ENCODE peak calls at places on chromosome 22, in nine cellular contexts. One of them, this sample, is unnamed.

GRCh38 chr22:49979587-49980264 is 19.2 kb downstream of the PIM3 start:
- DNase-seq in GM23338: peak
- DNase-seq in spleen: no peak
- DNase-seq in prostate gland: no peak
- DNase-seq in sigmoid colon: no peak
- DNase-seq in SK-N-MC: no peak
- DNase-seq in HL-60: no peak
- DNase-seq in HepG2: peak
- DNase-seq in SK-N-SH: peak
- DNase-seq in this sample: peak

GRCh38 chr22:26556904-26557303 is 33.0 kb downstream of the TPST2 start:
- DNase-seq in GM23338: no peak
- DNase-seq in spleen: no peak
- DNase-seq in prostate gland: no peak
- DNase-seq in sigmoid colon: no peak
- DNase-seq in SK-N-MC: no peak
- DNase-seq in HL-60: no peak
- DNase-seq in HepG2: no peak
- DNase-seq in SK-N-SH: no peak
- DNase-seq in this sample: no peak

GRCh38 chr22:48751539-48752437 is 1075.9 kb downstream of the BRD1 start:
- DNase-seq in GM23338: no peak
- DNase-seq in spleen: no peak
- DNase-seq in prostate gland: no peak
- DNase-seq in sigmoid colon: peak
- DNase-seq in SK-N-MC: no peak
- DNase-seq in HL-60: no peak
- DNase-seq in HepG2: no peak
- DNase-seq in SK-N-SH: no peak
- DNase-seq in this sample: no peak

GRCh38 chr22:30781271-30781875 is 86.7 kb downstream of the OSBP2 start:
- DNase-seq in GM23338: no peak
- DNase-seq in spleen: no peak
- DNase-seq in prostate gland: no peak
- DNase-seq in sigmoid colon: no peak
- DNase-seq in SK-N-MC: no peak
- DNase-seq in HL-60: no peak
- DNase-seq in HepG2: no peak
- DNase-seq in SK-N-SH: no peak
- DNase-seq in this sample: no peak

GRCh38 chr22:36562261-36562835 is 33.4 kb upstream of the EIF3D start:
- DNase-seq in GM23338: no peak
- DNase-seq in spleen: no peak
- DNase-seq in prostate gland: no peak
- DNase-seq in sigmoid colon: no peak
- DNase-seq in SK-N-MC: no peak
- DNase-seq in HL-60: no peak
- DNase-seq in HepG2: no peak
- DNase-seq in SK-N-SH: no peak
- DNase-seq in this sample: no peak

GRCh38 chr22:29327089-29327764 is 11.7 kb upstream of the RASL10A start:
- DNase-seq in GM23338: no peak
- DNase-seq in spleen: no peak
- DNase-seq in prostate gland: no peak
- DNase-seq in sigmoid colon: no peak
- DNase-seq in SK-N-MC: no peak
- DNase-seq in HL-60: no peak
- DNase-seq in HepG2: no peak
- DNase-seq in SK-N-SH: no peak
- DNase-seq in this sample: no peak

GRCh38 chr22:36027579-36027959 is 1.1 kb downstream of the RBFOX2 start:
- DNase-seq in GM23338: no peak
- DNase-seq in spleen: no peak
- DNase-seq in prostate gland: peak
- DNase-seq in sigmoid colon: peak
- DNase-seq in SK-N-MC: no peak
- DNase-seq in HL-60: no peak
- DNase-seq in HepG2: no peak
- DNase-seq in SK-N-SH: no peak
- DNase-seq in this sample: no peak

GRCh38 chr22:33274214-33274828 is 216.1 kb upstream of the SYN3 start:
- DNase-seq in GM23338: peak
- DNase-seq in spleen: peak
- DNase-seq in prostate gland: no peak
- DNase-seq in sigmoid colon: no peak
- DNase-seq in SK-N-MC: peak
- DNase-seq in HL-60: peak
- DNase-seq in HepG2: peak
- DNase-seq in SK-N-SH: no peak
- DNase-seq in this sample: no peak

GRCh38 chr22:32583921-32584335 is 109.3 kb downstream of the FBXO7 start:
- DNase-seq in GM23338: no peak
- DNase-seq in spleen: no peak
- DNase-seq in prostate gland: no peak
- DNase-seq in sigmoid colon: peak
- DNase-seq in SK-N-MC: no peak
- DNase-seq in HL-60: no peak
- DNase-seq in HepG2: peak
- DNase-seq in SK-N-SH: no peak
- DNase-seq in this sample: no peak

GRCh38 chr22:46972256-46972655 is 209.8 kb downstream of the TBC1D22A start:
- DNase-seq in GM23338: no peak
- DNase-seq in spleen: no peak
- DNase-seq in prostate gland: no peak
- DNase-seq in sigmoid colon: peak
- DNase-seq in SK-N-MC: no peak
- DNase-seq in HL-60: no peak
- DNase-seq in HepG2: no peak
- DNase-seq in SK-N-SH: no peak
- DNase-seq in this sample: peak

GRCh38 chr22:30000566-30000965 is 79.7 kb upstream of the HORMAD2 start:
- DNase-seq in GM23338: no peak
- DNase-seq in spleen: no peak
- DNase-seq in prostate gland: no peak
- DNase-seq in sigmoid colon: no peak
- DNase-seq in SK-N-MC: no peak
- DNase-seq in HL-60: no peak
- DNase-seq in HepG2: no peak
- DNase-seq in SK-N-SH: no peak
- DNase-seq in this sample: no peak

GRCh38 chr22:32880906-32881596 is 79.5 kb downstream of the TIMP3 start:
- DNase-seq in GM23338: no peak
- DNase-seq in spleen: peak
- DNase-seq in prostate gland: no peak
- DNase-seq in sigmoid colon: peak
- DNase-seq in SK-N-MC: no peak
- DNase-seq in HL-60: no peak
- DNase-seq in HepG2: no peak
- DNase-seq in SK-N-SH: peak
- DNase-seq in this sample: no peak

GRCh38 chr22:49300241-49300640 is 527.4 kb downstream of the BRD1 start:
- DNase-seq in GM23338: no peak
- DNase-seq in spleen: peak
- DNase-seq in prostate gland: no peak
- DNase-seq in sigmoid colon: no peak
- DNase-seq in SK-N-MC: no peak
- DNase-seq in HL-60: no peak
- DNase-seq in HepG2: no peak
- DNase-seq in SK-N-SH: no peak
- DNase-seq in this sample: no peak

GRCh38 chr22:27845603-27846100 is 44.1 kb upstream of the MN1 start:
- DNase-seq in GM23338: no peak
- DNase-seq in spleen: no peak
- DNase-seq in prostate gland: no peak
- DNase-seq in sigmoid colon: peak
- DNase-seq in SK-N-MC: no peak
- DNase-seq in HL-60: no peak
- DNase-seq in HepG2: no peak
- DNase-seq in SK-N-SH: no peak
- DNase-seq in this sample: no peak

GRCh38 chr22:30877662-30878515 is 90.7 kb downstream of the MORC2 start:
- DNase-seq in GM23338: no peak
- DNase-seq in spleen: peak
- DNase-seq in prostate gland: no peak
- DNase-seq in sigmoid colon: peak
- DNase-seq in SK-N-MC: no peak
- DNase-seq in HL-60: no peak
- DNase-seq in HepG2: no peak
- DNase-seq in SK-N-SH: peak
- DNase-seq in this sample: no peak

GRCh38 chr22:29879738-29880137 is 3.2 kb upstream of the MTMR3 start:
- DNase-seq in GM23338: peak
- DNase-seq in spleen: no peak
- DNase-seq in prostate gland: no peak
- DNase-seq in sigmoid colon: no peak
- DNase-seq in SK-N-MC: no peak
- DNase-seq in HL-60: no peak
- DNase-seq in HepG2: no peak
- DNase-seq in SK-N-SH: peak
- DNase-seq in this sample: no peak

DNA sequence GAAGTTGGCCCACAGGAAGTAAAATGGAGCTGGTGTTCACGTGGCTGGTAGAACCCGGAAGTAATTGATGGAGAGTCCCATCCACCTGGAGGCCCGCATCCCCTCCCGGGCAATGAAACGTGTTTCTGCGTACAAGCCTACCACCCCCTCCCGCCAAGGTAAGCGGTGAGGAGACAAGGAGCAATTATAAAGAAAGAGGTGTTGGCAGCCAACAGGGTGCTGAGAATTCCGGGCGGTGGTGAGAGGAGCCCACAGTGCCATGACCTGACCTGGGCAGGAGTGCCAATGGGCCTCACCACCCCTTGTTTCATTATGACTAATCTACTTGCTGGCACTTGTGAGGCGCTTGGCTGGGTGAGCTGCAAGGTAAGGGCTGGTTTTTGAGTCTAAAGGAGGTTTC is 83.8 kb upstream of the BID start:
- DNase-seq in GM23338: no peak
- DNase-seq in spleen: no peak
- DNase-seq in prostate gland: no peak
- DNase-seq in sigmoid colon: no peak
- DNase-seq in SK-N-MC: no peak
- DNase-seq in HL-60: no peak
- DNase-seq in HepG2: no peak
- DNase-seq in SK-N-SH: no peak
- DNase-seq in this sample: no peak
- TF ChIP-seq POLR2AphosphoS5 in GM23338: no peak
- TF ChIP-seq POLR2AphosphoS5 in spleen: no peak
- TF ChIP-seq POLR2AphosphoS5 in prostate gland: no peak
- TF ChIP-seq POLR2AphosphoS5 in sigmoid colon: no peak
- TF ChIP-seq POLR2AphosphoS5 in SK-N-MC: no peak
- TF ChIP-seq POLR2AphosphoS5 in HL-60: no peak
- TF ChIP-seq POLR2AphosphoS5 in HepG2: no peak
- TF ChIP-seq POLR2AphosphoS5 in SK-N-SH: no peak
- TF ChIP-seq POLR2AphosphoS5 in this sample: no peak

DNA sequence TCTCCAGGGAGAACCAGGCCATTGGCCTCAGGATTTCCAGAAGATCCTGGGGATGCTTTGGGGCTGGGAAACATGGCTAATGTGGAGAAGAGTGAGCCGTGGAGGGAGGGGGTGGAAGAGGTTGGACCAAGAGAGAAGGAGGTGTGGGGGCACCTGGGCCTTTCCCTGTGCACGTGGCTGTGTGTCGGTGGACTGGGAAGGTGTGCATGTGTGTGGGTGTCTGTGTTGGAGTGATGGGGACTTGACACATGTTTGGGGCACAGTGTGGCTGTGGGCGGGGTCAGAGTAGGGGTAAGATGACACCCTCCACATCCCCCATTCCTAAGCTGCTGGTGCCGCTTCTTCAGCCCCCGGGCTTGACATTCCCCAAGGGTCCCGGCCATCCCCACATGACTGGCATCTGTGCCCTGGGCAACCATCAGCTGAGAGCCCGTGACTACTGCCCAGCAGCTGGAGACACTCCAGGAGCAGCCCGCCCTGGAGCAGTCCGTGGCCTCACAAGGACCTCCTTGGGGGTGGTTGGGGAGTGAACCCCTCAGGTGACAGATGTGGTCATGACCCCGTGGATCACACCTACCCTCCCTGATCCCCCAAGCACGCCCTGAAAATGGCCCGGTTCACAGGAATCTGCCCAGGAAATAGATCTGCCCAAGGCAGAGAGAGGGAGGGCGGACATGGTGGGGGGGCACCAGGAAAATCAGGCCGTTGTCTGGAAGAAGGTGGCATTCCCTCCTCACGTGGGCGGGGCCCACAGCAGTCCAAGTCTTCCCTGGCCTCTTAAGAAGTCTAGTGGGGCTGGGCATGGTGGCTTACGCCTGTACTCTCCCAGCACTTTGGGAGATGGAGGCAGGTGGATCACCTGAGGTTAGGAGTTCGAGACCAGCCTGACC is 34.8 kb upstream of the SOX10 start:
- DNase-seq in GM23338: no peak
- DNase-seq in spleen: no peak
- DNase-seq in prostate gland: no peak
- DNase-seq in sigmoid colon: no peak
- DNase-seq in SK-N-MC: no peak
- DNase-seq in HL-60: no peak
- DNase-seq in HepG2: no peak
- DNase-seq in SK-N-SH: no peak
- DNase-seq in this sample: no peak
- TF ChIP-seq POLR2AphosphoS5 in GM23338: no peak
- TF ChIP-seq POLR2AphosphoS5 in spleen: no peak
- TF ChIP-seq POLR2AphosphoS5 in prostate gland: no peak
- TF ChIP-seq POLR2AphosphoS5 in sigmoid colon: no peak
- TF ChIP-seq POLR2AphosphoS5 in SK-N-MC: no peak
- TF ChIP-seq POLR2AphosphoS5 in HL-60: no peak
- TF ChIP-seq POLR2AphosphoS5 in HepG2: no peak
- TF ChIP-seq POLR2AphosphoS5 in SK-N-SH: no peak
- TF ChIP-seq POLR2AphosphoS5 in this sample: no peak

DNA sequence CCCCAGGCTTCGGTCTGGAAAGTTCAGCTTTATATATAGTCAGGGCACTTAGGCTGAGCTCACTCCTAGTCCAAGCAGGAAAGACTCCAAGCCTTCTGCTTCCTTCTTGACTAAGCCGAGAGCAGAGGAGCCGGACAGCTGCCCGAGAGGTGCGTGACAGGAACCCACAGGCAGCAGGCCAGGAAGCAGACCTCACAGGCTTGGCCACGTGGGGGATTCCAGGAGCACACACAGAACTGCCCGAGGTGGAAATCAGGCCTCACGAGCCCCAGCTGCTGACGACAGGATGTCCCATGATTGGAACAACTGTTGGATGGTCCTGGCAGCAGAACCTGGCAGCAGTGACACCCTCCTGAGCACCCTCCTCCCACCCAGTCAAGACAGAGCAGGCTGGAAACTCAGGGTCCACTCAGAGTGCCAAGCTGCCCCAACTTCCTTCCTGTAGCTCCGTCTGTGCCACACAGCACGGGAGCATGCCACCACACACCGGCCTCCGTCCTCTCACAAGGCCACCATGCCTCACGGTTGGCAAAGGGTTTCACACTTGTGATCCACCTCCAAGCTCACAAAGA is 5.4 kb downstream of the PLA2G6 start:
- DNase-seq in GM23338: no peak
- DNase-seq in spleen: peak
- DNase-seq in prostate gland: peak
- DNase-seq in sigmoid colon: peak
- DNase-seq in SK-N-MC: no peak
- DNase-seq in HL-60: peak
- DNase-seq in HepG2: no peak
- DNase-seq in SK-N-SH: no peak
- DNase-seq in this sample: peak
- TF ChIP-seq POLR2AphosphoS5 in GM23338: no peak
- TF ChIP-seq POLR2AphosphoS5 in spleen: peak
- TF ChIP-seq POLR2AphosphoS5 in prostate gland: peak
- TF ChIP-seq POLR2AphosphoS5 in sigmoid colon: peak
- TF ChIP-seq POLR2AphosphoS5 in SK-N-MC: no peak
- TF ChIP-seq POLR2AphosphoS5 in HL-60: peak
- TF ChIP-seq POLR2AphosphoS5 in HepG2: no peak
- TF ChIP-seq POLR2AphosphoS5 in SK-N-SH: no peak
- TF ChIP-seq POLR2AphosphoS5 in this sample: peak

GRCh38 chr22:37811867-37812266 is 4.1 kb downstream of the GCAT start:
- DNase-seq in GM23338: no peak
- DNase-seq in spleen: no peak
- DNase-seq in prostate gland: no peak
- DNase-seq in sigmoid colon: no peak
- DNase-seq in SK-N-MC: no peak
- DNase-seq in HL-60: no peak
- DNase-seq in HepG2: no peak
- DNase-seq in SK-N-SH: no peak
- DNase-seq in this sample: no peak
- TF ChIP-seq POLR2AphosphoS5 in GM23338: no peak
- TF ChIP-seq POLR2AphosphoS5 in spleen: no peak
- TF ChIP-seq POLR2AphosphoS5 in prostate gland: no peak
- TF ChIP-seq POLR2AphosphoS5 in sigmoid colon: no peak
- TF ChIP-seq POLR2AphosphoS5 in SK-N-MC: no peak
- TF ChIP-seq POLR2AphosphoS5 in HL-60: no peak
- TF ChIP-seq POLR2AphosphoS5 in HepG2: no peak
- TF ChIP-seq POLR2AphosphoS5 in SK-N-SH: no peak
- TF ChIP-seq POLR2AphosphoS5 in this sample: no peak

This sample was measured in upper lobe of left lung.